ENCODE peak calls at places on chromosomes 4 and X, in four cellular contexts. One of them, this sample, is unnamed.

GRCh38 chr4:6472387-6473263 is at the start of gene PPP2R2C:
- DNase-seq in HT-29: no peak
- DNase-seq in activated CD4-positive, alpha-beta T cell treated with anti-CD3 and anti-CD28 coated beads, Interleukin-2, amount 50 U/mL, for 48 hours: no peak
- DNase-seq in activated naive CD8-positive, alpha-beta T cell treated with anti-CD3 and anti-CD28 coated beads, Interleukin-2, amount 50 U/mL, for 24 hours: no peak
- DNase-seq in this sample: no peak

GRCh38 chrX:132046533-132046932 is 23.4 kb downstream of the STK26 start:
- DNase-seq in activated naive CD8-positive, alpha-beta T cell treated with anti-CD3 and anti-CD28 coated beads, Interleukin-2, amount 50 U/mL, for 24 hours: no peak
- DNase-seq in HT-29: no peak
- DNase-seq in activated CD4-positive, alpha-beta T cell treated with anti-CD3 and anti-CD28 coated beads, Interleukin-2, amount 50 U/mL, for 48 hours: no peak
- DNase-seq in this sample: no peak

GRCh38 chr4:89175611-89176010 is 64.3 kb downstream of the TIGD2 start:
- DNase-seq in HT-29: no peak
- DNase-seq in activated CD4-positive, alpha-beta T cell treated with anti-CD3 and anti-CD28 coated beads, Interleukin-2, amount 50 U/mL, for 48 hours: no peak
- DNase-seq in activated naive CD8-positive, alpha-beta T cell treated with anti-CD3 and anti-CD28 coated beads, Interleukin-2, amount 50 U/mL, for 24 hours: no peak
- DNase-seq in this sample: peak; percentile 64

GRCh38 chrX:119062750-119063374 is 9.9 kb upstream of the CT47C1 start:
- DNase-seq in HT-29: no peak
- DNase-seq in activated CD4-positive, alpha-beta T cell treated with anti-CD3 and anti-CD28 coated beads, Interleukin-2, amount 50 U/mL, for 48 hours: no peak
- DNase-seq in activated naive CD8-positive, alpha-beta T cell treated with anti-CD3 and anti-CD28 coated beads, Interleukin-2, amount 50 U/mL, for 24 hours: no peak
- DNase-seq in this sample: no peak

GRCh38 chr4:48109413-48110263 is 24.4 kb downstream of the TXK start:
- DNase-seq in HT-29: peak; percentile 84
- DNase-seq in activated naive CD8-positive, alpha-beta T cell treated with anti-CD3 and anti-CD28 coated beads, Interleukin-2, amount 50 U/mL, for 24 hours: no peak
- DNase-seq in activated CD4-positive, alpha-beta T cell treated with anti-CD3 and anti-CD28 coated beads, Interleukin-2, amount 50 U/mL, for 48 hours: no peak
- DNase-seq in this sample: no peak

GRCh38 chr4:80921441-80921840 is 109.1 kb upstream of the BMP3 start:
- DNase-seq in activated CD4-positive, alpha-beta T cell treated with anti-CD3 and anti-CD28 coated beads, Interleukin-2, amount 50 U/mL, for 48 hours: no peak
- DNase-seq in HT-29: peak; percentile 51
- DNase-seq in activated naive CD8-positive, alpha-beta T cell treated with anti-CD3 and anti-CD28 coated beads, Interleukin-2, amount 50 U/mL, for 24 hours: no peak
- DNase-seq in this sample: no peak

GRCh38 chr4:80431203-80431602 is 95.7 kb downstream of the CFAP299 start:
- DNase-seq in activated naive CD8-positive, alpha-beta T cell treated with anti-CD3 and anti-CD28 coated beads, Interleukin-2, amount 50 U/mL, for 24 hours: no peak
- DNase-seq in HT-29: no peak
- DNase-seq in activated CD4-positive, alpha-beta T cell treated with anti-CD3 and anti-CD28 coated beads, Interleukin-2, amount 50 U/mL, for 48 hours: no peak
- DNase-seq in this sample: no peak

GRCh38 chr4:85995361-85995760 is 364.5 kb downstream of the MAPK10 start:
- DNase-seq in activated naive CD8-positive, alpha-beta T cell treated with anti-CD3 and anti-CD28 coated beads, Interleukin-2, amount 50 U/mL, for 24 hours: no peak
- DNase-seq in HT-29: no peak
- DNase-seq in activated CD4-positive, alpha-beta T cell treated with anti-CD3 and anti-CD28 coated beads, Interleukin-2, amount 50 U/mL, for 48 hours: no peak
- DNase-seq in this sample: no peak

GRCh38 chr4:67436742-67437141 is 108.6 kb downstream of the CENPC start:
- DNase-seq in activated CD4-positive, alpha-beta T cell treated with anti-CD3 and anti-CD28 coated beads, Interleukin-2, amount 50 U/mL, for 48 hours: no peak
- DNase-seq in activated naive CD8-positive, alpha-beta T cell treated with anti-CD3 and anti-CD28 coated beads, Interleukin-2, amount 50 U/mL, for 24 hours: no peak
- DNase-seq in HT-29: no peak
- DNase-seq in this sample: no peak

GRCh38 chr4:6200011-6200921 is at the start of gene JAKMIP1:
- DNase-seq in activated CD4-positive, alpha-beta T cell treated with anti-CD3 and anti-CD28 coated beads, Interleukin-2, amount 50 U/mL, for 48 hours: peak; percentile 93
- DNase-seq in HT-29: no peak
- DNase-seq in activated naive CD8-positive, alpha-beta T cell treated with anti-CD3 and anti-CD28 coated beads, Interleukin-2, amount 50 U/mL, for 24 hours: peak; percentile 88
- DNase-seq in this sample: peak; percentile 15

GRCh38 chr4:108008721-108009120 is 19.0 kb downstream of the HADH start:
- DNase-seq in activated CD4-positive, alpha-beta T cell treated with anti-CD3 and anti-CD28 coated beads, Interleukin-2, amount 50 U/mL, for 48 hours: no peak
- DNase-seq in activated naive CD8-positive, alpha-beta T cell treated with anti-CD3 and anti-CD28 coated beads, Interleukin-2, amount 50 U/mL, for 24 hours: no peak
- DNase-seq in HT-29: no peak
- DNase-seq in this sample: no peak

GRCh38 chrX:110851780-110852179 is 56.2 kb upstream of the CHRDL1 start:
- DNase-seq in activated naive CD8-positive, alpha-beta T cell treated with anti-CD3 and anti-CD28 coated beads, Interleukin-2, amount 50 U/mL, for 24 hours: no peak
- DNase-seq in activated CD4-positive, alpha-beta T cell treated with anti-CD3 and anti-CD28 coated beads, Interleukin-2, amount 50 U/mL, for 48 hours: no peak
- DNase-seq in HT-29: no peak
- DNase-seq in this sample: no peak

GRCh38 chr4:88143504-88143903 is 14.9 kb downstream of the ABCG2 start:
- DNase-seq in HT-29: peak; percentile 71
- DNase-seq in activated CD4-positive, alpha-beta T cell treated with anti-CD3 and anti-CD28 coated beads, Interleukin-2, amount 50 U/mL, for 48 hours: no peak
- DNase-seq in activated naive CD8-positive, alpha-beta T cell treated with anti-CD3 and anti-CD28 coated beads, Interleukin-2, amount 50 U/mL, for 24 hours: no peak
- DNase-seq in this sample: no peak

GRCh38 chr4:42750831-42751230 is 93.9 kb upstream of the ATP8A1 start:
- DNase-seq in HT-29: no peak
- DNase-seq in activated naive CD8-positive, alpha-beta T cell treated with anti-CD3 and anti-CD28 coated beads, Interleukin-2, amount 50 U/mL, for 24 hours: no peak
- DNase-seq in activated CD4-positive, alpha-beta T cell treated with anti-CD3 and anti-CD28 coated beads, Interleukin-2, amount 50 U/mL, for 48 hours: no peak
- DNase-seq in this sample: peak; percentile 48

This sample was measured in LNCaP clone FGC.